ENCODE peak calls at places on chromosomes 6 and 20, in eight cellular contexts. T is right cardiac atrium, W is mesendoderm, U is HL-60, A is DND-41, S is AG04449, H is ovary, V is mesenchymal stem cell. B is an unnamed sample.

GRCh38 chr6:110492584-110492983 is 16.2 kb upstream of the SLC22A16 start:
- DNase-seq in V (no peak), T (no peak), S (no peak), U (no peak), H (no peak), W (peak; percentile 21), A (no peak), B (no peak)

GRCh38 chr6:20365456-20365855 is 36.2 kb upstream of the E2F3 start:
- DNase-seq in S (no peak), V (no peak), T (no peak), U (no peak), W (no peak), A (no peak), H (no peak), B (no peak)

GRCh38 chr6:5752282-5752681 is 254.4 kb downstream of the NRN1 start:
- DNase-seq in S (peak; percentile 73), V (peak; percentile 92), H (no peak), W (peak; percentile 96), A (no peak), T (no peak), U (no peak), B (no peak)

GRCh38 chr20:17227669-17228623 is 1.1 kb downstream of the PCSK2 start:
- DNase-seq in A (no peak), H (peak; percentile 33), S (no peak), W (peak; percentile 86), T (peak; percentile 34), V (no peak), U (no peak), B (peak; percentile 71)

GRCh38 chr6:166381381-166381732 is 1.4 kb downstream of the MPC1 start:
- DNase-seq in U (no peak), W (no peak), T (no peak), V (no peak), A (no peak), H (no peak), S (no peak), B (no peak)

GRCh38 chr6:25477006-25477590 is 174.9 kb upstream of the SCGN start:
- DNase-seq in A (no peak), S (no peak), H (no peak), U (no peak), T (no peak), V (peak; percentile 11), W (no peak), B (no peak)

GRCh38 chr20:38554986-38555385 is 26.0 kb upstream of the ADIG start:
- DNase-seq in U (no peak), T (no peak), V (no peak), A (no peak), W (no peak), H (no peak), S (no peak), B (no peak)

GRCh38 chr6:138428943-138429616 is 25.1 kb downstream of the HEBP2 start:
- DNase-seq in V (peak; percentile 62), H (no peak), W (peak; percentile 56), A (no peak), U (no peak), S (peak; percentile 24), T (peak; percentile 51), B (peak; percentile 64)

GRCh38 chr6:5517781-5518180 is 256.5 kb downstream of the FARS2 start:
- DNase-seq in W (no peak), S (no peak), T (no peak), U (no peak), H (no peak), V (no peak), A (no peak), B (no peak)

GRCh38 chr20:39004508-39004907 is 42.4 kb downstream of the DHX35 start:
- DNase-seq in A (no peak), U (no peak), W (no peak), H (no peak), V (no peak), S (no peak), T (no peak), B (no peak)

GRCh38 chr6:132813173-132813856 is 1.1 kb upstream of the RPS12 start:
- DNase-seq in T (peak; percentile 76), A (peak; percentile 48), W (peak; percentile 63), H (peak; percentile 46), V (peak; percentile 71), U (peak; percentile 70), S (no peak), B (no peak)

GRCh38 chr20:36405255-36405654 is 99.1 kb downstream of the DLGAP4 start:
- DNase-seq in S (no peak), A (no peak), H (no peak), U (no peak), W (no peak), T (no peak), V (no peak), B (no peak)

GRCh38 chr20:35575958-35576357 is 34.1 kb downstream of the ERGIC3 start:
- DNase-seq in T (no peak), W (no peak), S (no peak), H (no peak), V (no peak), A (no peak), U (no peak), B (no peak)

GRCh38 chr20:51347871-51348270 is 194.6 kb downstream of the NFATC2 start:
- DNase-seq in V (no peak), U (no peak), T (no peak), W (no peak), S (no peak), A (no peak), H (no peak), B (no peak)

GRCh38 chr20:51345601-51346101 is 196.9 kb downstream of the NFATC2 start:
- DNase-seq in W (no peak), A (no peak), U (no peak), H (peak; percentile 37), T (no peak), V (peak; percentile 70), S (no peak), B (no peak)

GRCh38 chr20:51348866-51349265 is 193.7 kb downstream of the NFATC2 start:
- DNase-seq in H (no peak), A (no peak), U (no peak), S (no peak), W (no peak), T (no peak), V (no peak), B (no peak)

GRCh38 chr20:51350941-51351631 is 191.4 kb downstream of the NFATC2 start:
- DNase-seq in A (no peak), W (no peak), S (peak; percentile 76), T (no peak), V (peak; percentile 66), U (no peak), H (no peak), B (no peak)

DNA sequence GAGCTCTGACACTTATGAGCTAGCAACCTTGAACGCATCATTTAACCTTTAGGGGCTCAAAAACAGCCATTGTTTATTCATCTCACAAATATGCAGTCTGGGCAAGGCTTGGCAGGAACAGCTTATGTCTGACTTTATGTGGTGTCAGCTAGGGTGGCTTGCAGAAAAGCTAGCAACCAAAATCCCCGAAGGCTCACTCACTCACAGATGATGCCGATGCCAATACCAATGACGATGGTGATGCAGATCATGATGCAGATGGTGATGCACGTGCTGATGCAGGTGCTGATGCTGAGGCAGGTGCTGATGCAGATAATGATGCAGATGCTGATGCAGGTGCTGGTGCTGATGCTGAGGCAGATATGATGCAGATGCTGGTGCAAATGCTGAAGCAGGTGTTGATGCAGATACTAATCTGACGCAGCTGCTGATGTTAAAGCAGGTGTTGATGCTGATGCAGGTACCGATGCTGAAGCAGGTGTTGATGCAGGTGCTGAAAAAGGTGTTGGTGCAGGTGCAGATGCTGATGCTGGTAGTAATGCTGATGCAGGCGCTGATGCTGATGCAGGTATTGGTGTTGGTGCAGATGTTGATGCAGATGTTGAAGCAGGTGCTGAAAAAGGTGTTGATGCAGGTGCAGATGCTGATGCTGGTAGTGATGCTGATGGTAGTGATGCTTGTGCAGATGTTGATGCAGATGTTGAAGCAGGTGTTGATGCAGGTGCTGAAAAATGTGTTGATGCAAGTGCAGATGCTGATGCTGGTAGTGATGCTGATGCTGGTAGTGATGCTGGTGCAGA is 195.6 kb downstream of the NFATC2 start:
- DNase-seq in H (no peak), V (peak; percentile 34), U (no peak), W (no peak), A (no peak), T (no peak), S (no peak), B (no peak)
- H3K4me3 ChIP-seq in H (no peak overlapping the region), V (no peak overlapping the region), U (no peak overlapping the region), W (no peak overlapping the region), A (no peak overlapping the region), T (no peak overlapping the region), S (no peak overlapping the region), B (no peak overlapping the region)

DNA sequence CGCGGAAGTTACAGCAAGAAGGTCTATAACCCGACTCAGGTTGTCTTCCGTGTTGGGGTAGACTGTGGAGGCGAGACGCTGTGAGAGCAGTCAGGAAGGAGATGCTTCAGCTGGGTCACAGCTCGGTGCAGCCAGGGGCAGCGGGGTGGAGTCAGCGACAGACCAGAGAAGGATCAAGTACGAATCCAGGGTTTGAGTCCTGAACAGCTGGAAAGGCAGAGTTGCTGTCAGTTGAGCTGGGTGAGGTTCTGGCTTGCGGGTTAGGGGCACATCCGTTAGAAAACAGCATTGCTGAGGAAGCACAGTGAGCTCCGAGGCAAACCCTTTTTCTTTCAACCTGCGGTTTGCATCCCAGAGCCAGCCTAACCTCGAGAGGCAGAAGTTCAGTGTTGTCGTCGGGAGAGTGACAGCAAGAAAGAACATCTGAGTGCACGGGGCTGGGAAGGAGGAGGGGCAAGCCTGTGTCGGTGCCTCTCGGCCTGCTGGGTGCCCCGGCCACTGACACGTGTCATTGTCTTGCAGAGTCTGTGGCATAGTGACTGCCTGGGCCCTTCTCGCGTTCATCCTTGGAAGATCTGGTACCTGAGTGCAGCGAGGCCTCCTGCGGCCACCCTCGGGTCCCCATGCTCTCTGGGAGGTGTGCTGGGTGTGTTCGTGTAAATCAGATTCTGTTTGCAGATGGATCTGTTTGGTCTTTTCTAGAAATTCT is 20.0 kb downstream of the PNLDC1 start:
- DNase-seq in T (no peak), U (peak; percentile 97), W (no peak), S (no peak), V (no peak), H (no peak), A (peak; percentile 96), B (peak; percentile 77)
- H3K4me3 ChIP-seq in T (no peak overlapping the region), U (peak overlapping the region; percentile 20), W (no peak overlapping the region), S (no peak overlapping the region), V (no peak overlapping the region), H (no peak overlapping the region), A (no peak overlapping the region), B (no peak overlapping the region)

GRCh38 chr6:28747631-28748157 is 176.1 kb downstream of the TRIM27 start:
- DNase-seq in U (no peak), W (peak; percentile 98), H (no peak), V (peak; percentile 42), S (no peak), A (no peak), T (no peak), B (no peak)
- H3K4me3 ChIP-seq in U (no peak overlapping the region), W (no peak overlapping the region), H (no peak overlapping the region), V (no peak overlapping the region), S (no peak overlapping the region), A (no peak overlapping the region), T (no peak overlapping the region), B (peak overlapping the region; percentile 30)

DNA sequence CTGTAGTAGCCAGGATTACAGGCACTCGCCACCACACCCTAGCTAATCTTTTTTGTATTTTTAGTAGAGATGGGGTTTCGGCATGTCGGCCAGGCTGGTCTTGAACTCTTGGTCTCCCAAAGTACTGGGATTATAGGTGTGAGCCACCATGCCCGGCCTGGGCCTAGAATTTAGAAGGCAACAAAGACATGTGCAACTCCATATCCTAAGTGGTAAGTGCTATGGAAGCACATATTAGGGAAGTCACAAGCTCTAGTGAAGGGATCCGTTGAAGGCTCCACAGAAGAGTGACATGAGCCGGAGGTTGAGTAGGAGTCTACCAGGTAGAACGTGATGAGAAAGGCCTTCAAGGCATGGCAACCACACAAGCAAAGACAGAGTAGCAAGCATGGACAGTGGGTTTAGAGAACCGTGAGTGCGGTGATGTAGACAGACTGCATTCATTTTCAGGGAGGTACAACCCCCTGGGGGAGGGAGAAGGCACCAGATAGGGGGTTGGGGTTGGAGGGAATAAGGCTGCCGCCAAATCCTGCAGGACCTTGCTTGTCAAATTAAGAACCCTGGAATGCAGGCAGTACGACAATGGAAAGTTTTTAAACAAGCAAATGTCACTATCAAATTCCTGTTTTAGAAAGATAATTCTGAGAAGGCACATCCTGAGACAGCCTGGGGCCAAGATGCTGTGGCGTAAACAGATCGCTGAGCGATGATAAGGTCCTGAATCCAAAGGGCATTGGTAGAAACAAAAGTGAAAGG is 50.2 kb downstream of the ARHGAP18 start:
- DNase-seq in V (peak; percentile 79), A (no peak), S (no peak), U (no peak), H (no peak), T (peak; percentile 54), W (peak; percentile 65), B (no peak)
- H3K4me3 ChIP-seq in V (no peak overlapping the region), A (no peak overlapping the region), S (no peak overlapping the region), U (no peak overlapping the region), H (no peak overlapping the region), T (peak overlapping the region; percentile 70), W (no peak overlapping the region), B (no peak overlapping the region)

B was measured in H7.